ENCODE peak calls at places on chromosomes 6 and 20, in eight cellular contexts. M is heart left ventricle, X is stomach, A is WERI-Rb-1, Q is RWPE1, C is transverse colon, Z is HepG2, R is H9. E is an unnamed sample.

GRCh38 chr6:108002365-108003221 is 44.6 kb upstream of the SEC63 start:
- DNase-seq in M (no peak), A (peak), C (peak), Q (peak), R (peak), Z (peak), X (peak), E (no peak)

GRCh38 chr20:49045440-49046086 is 549 bp upstream of the CSE1L start:
- DNase-seq in R (no peak), M (peak), A (no peak), X (peak), Q (no peak), C (peak), Z (peak), E (peak)

GRCh38 chr6:76682842-76683241 is 610.4 kb upstream of the IMPG1 start:
- DNase-seq in R (no peak), Q (peak), M (no peak), A (no peak), X (no peak), C (no peak), Z (peak), E (no peak)

GRCh38 chr6:107489636-107490567 is at the start of gene SOBP:
- DNase-seq in X (peak), M (peak), A (peak), Q (peak), C (peak), R (peak), Z (peak), E (peak)

GRCh38 chr6:160462551-160463109 is 114.5 kb downstream of the SLC22A3 start:
- DNase-seq in C (peak), R (no peak), X (no peak), Q (peak), M (no peak), Z (no peak), A (no peak), E (no peak)

GRCh38 chr20:32589256-32589655 is 4.1 kb upstream of the NOL4L start:
- DNase-seq in Q (peak), R (no peak), C (no peak), A (no peak), M (no peak), X (no peak), Z (no peak), E (no peak)

GRCh38 chr6:114100421-114100820 is 129.5 kb upstream of the HDAC2 start:
- DNase-seq in Z (no peak), Q (no peak), X (no peak), M (no peak), A (no peak), R (no peak), C (no peak), E (no peak)

GRCh38 chr6:154430494-154430919 is 73.9 kb upstream of the IPCEF1 start:
- DNase-seq in A (no peak), Z (peak), X (no peak), R (no peak), M (no peak), C (no peak), Q (no peak), E (no peak)

GRCh38 chr20:6122873-6123649 is at the start of gene FERMT1:
- DNase-seq in Q (peak), X (peak), M (peak), C (peak), Z (peak), A (peak), R (peak), E (no peak)

GRCh38 chr6:125611573-125612399 is 137.6 kb upstream of the HEY2 start:
- DNase-seq in Z (no peak), C (no peak), X (no peak), R (no peak), M (peak), A (no peak), Q (no peak), E (peak)

GRCh38 chr6:67889682-67889995 is 745.4 kb upstream of the ADGRB3 start:
- DNase-seq in A (no peak), Q (no peak), R (no peak), C (no peak), X (no peak), Z (no peak), M (no peak), E (no peak)

GRCh38 chr6:155050311-155050710 is 55.2 kb downstream of the TIAM2 start:
- DNase-seq in R (no peak), A (no peak), M (no peak), C (no peak), Q (no peak), Z (no peak), X (no peak), E (no peak)

GRCh38 chr20:53580376-53581111 is 13.1 kb downstream of the ZNF217 start:
- DNase-seq in R (no peak), M (no peak), Z (no peak), X (peak), C (no peak), A (no peak), Q (no peak), E (peak)

GRCh38 chr6:56507517-56507916 is 135.2 kb downstream of the DST start:
- DNase-seq in R (no peak), Q (no peak), C (no peak), A (no peak), M (peak), Z (no peak), X (no peak), E (peak)

GRCh38 chr6:106102967-106103727 is 17.0 kb downstream of the PRDM1 start:
- DNase-seq in M (no peak), C (no peak), Z (no peak), A (no peak), R (no peak), Q (no peak), X (no peak), E (no peak)

GRCh38 chr20:43942661-43943285 is 28.1 kb downstream of the TOX2 start:
- DNase-seq in C (no peak), Q (peak), R (no peak), A (no peak), Z (no peak), X (no peak), M (no peak), E (no peak)
- H3K27ac ChIP-seq in C (peak), Q (peak), R (no peak), A (no peak), Z (no peak), X (peak), M (peak), E (no peak)

GRCh38 chr6:35412102-35412501 is 40.0 kb upstream of the FANCE start:
- DNase-seq in X (no peak), A (peak), Q (no peak), M (no peak), Z (no peak), R (no peak), C (no peak), E (no peak)

GRCh38 chr6:35413911-35414310 is 38.2 kb upstream of the FANCE start:
- DNase-seq in R (no peak), Q (no peak), M (no peak), A (no peak), Z (no peak), X (no peak), C (no peak), E (no peak)

GRCh38 chr6:35419431-35419830 is 32.7 kb upstream of the FANCE start:
- DNase-seq in X (no peak), Z (peak), R (no peak), C (no peak), A (peak), M (no peak), Q (no peak), E (no peak)

GRCh38 chr6:35417979-35418661 is 34.0 kb upstream of the FANCE start:
- DNase-seq in Q (no peak), A (no peak), Z (no peak), M (no peak), R (no peak), C (peak), X (no peak), E (no peak)

GRCh38 chr6:35415065-35415880 is 36.9 kb upstream of the FANCE start:
- DNase-seq in A (peak), R (peak), Z (peak), X (peak), Q (peak), C (peak), M (peak), E (peak)
- TF ChIP-seq CTCF in A (peak), R (peak), Z (peak), X (no peak), Q (peak), C (peak), M (peak), E (peak)

DNA sequence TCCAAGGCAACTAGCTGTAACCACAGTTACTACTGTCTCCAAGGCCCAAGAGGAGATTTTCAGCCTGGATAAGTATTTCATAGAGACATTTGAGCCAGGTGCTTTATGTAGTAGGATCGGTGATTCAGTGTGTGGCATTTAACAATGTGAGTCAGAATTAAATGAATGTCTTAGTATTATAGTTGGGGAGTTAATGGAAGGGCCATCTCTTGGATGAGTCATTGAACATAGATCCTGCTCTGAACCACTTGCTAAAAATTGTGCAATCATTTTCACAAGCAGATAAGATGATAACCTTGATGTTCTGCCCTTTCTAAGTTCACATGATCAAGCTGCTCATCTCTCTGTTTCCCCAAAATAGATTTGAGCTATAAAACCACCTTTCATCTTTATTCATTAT is 668.9 kb upstream of the CITED2 start:
- DNase-seq in X (no peak), Z (no peak), Q (peak), C (no peak), R (no peak), A (no peak), M (no peak), E (no peak)
- H3K27ac ChIP-seq in X (no peak), Z (no peak), Q (no peak), C (no peak), R (no peak), A (no peak), M (no peak), E (no peak)

GRCh38 chr20:10228330-10228729 is 9.7 kb downstream of the SNAP25 start:
- DNase-seq in M (no peak), A (no peak), R (no peak), Z (peak), X (peak), C (no peak), Q (peak), E (no peak)

GRCh38 chr20:10219993-10220750 is 1.5 kb downstream of the SNAP25 start:
- DNase-seq in Z (no peak), M (no peak), A (no peak), R (no peak), Q (no peak), X (no peak), C (no peak), E (no peak)

GRCh38 chr20:10221022-10221421 is 2.4 kb downstream of the SNAP25 start:
- DNase-seq in Q (no peak), R (no peak), C (no peak), M (no peak), X (no peak), A (peak), Z (no peak), E (no peak)

GRCh38 chr20:10231290-10231689 is 12.7 kb downstream of the SNAP25 start:
- DNase-seq in Z (no peak), C (no peak), R (no peak), A (no peak), M (no peak), X (no peak), Q (no peak), E (peak)

GRCh38 chr20:10225439-10226080 is 6.9 kb downstream of the SNAP25 start:
- DNase-seq in Z (peak), Q (no peak), X (no peak), C (no peak), M (no peak), A (no peak), R (no peak), E (no peak)
- TF ChIP-seq CTCF in Z (peak), Q (peak), X (no peak), C (no peak), M (no peak), A (peak), R (peak), E (no peak)

GRCh38 chr6:35922139-35922554 is 1.2 kb upstream of the SRPK1 start:
- DNase-seq in M (no peak), X (no peak), Z (peak), C (peak), R (no peak), A (no peak), Q (no peak), E (no peak)

GRCh38 chr6:35919085-35919826 is 1.6 kb downstream of the SRPK1 start:
- DNase-seq in R (no peak), C (no peak), Q (peak), M (no peak), Z (peak), X (no peak), A (no peak), E (no peak)

GRCh38 chr6:35916056-35916455 is 4.8 kb downstream of the SRPK1 start:
- DNase-seq in M (no peak), R (no peak), C (no peak), Q (no peak), Z (no peak), A (no peak), X (no peak), E (no peak)

GRCh38 chr6:35920793-35921732 is at the start of gene SRPK1:
- DNase-seq in X (peak), Q (peak), M (peak), C (peak), A (peak), R (peak), Z (peak), E (peak)

GRCh38 chr6:35919827-35920751 is 809 bp downstream of the SRPK1 start:
- DNase-seq in C (peak), Q (peak), X (peak), R (peak), Z (peak), M (peak), A (peak), E (no peak)
- H3K27ac ChIP-seq in C (peak), Q (peak), X (peak), R (no peak), Z (peak), M (peak), A (peak), E (peak)

GRCh38 chr20:51712501-51713212 is 55.5 kb downstream of the ATP9A start:
- DNase-seq in Q (peak), R (peak), M (no peak), C (no peak), A (peak), X (no peak), Z (peak), E (no peak)
- TF ChIP-seq CTCF in Q (no peak), R (peak), M (no peak), C (peak), A (peak), X (no peak), Z (peak), E (peak)

DNA sequence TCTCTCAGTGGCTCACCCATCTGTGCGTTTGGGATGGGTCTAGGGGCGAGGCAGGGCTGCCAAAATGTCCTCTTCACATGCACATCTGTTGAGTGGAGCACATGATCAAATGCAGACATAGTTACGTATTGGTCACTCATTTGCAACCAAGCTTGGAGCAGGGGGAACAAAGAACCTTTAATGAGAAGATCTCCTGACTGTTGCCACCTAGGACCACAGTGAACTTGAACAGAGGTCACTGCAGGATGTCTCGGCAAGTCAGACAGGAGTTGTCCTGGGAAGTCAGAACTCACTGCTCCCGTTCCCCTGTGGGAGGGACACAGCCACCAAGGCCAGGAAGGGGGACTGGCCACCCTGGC is 73.4 kb downstream of the SSR1 start:
- DNase-seq in X (no peak), Q (no peak), A (no peak), R (no peak), M (no peak), Z (peak), C (no peak), E (no peak)
- H3K27ac ChIP-seq in X (peak), Q (peak), A (no peak), R (no peak), M (no peak), Z (peak), C (no peak), E (no peak)

GRCh38 chr20:61494763-61495595 is 242.9 kb downstream of the CDH4 start:
- DNase-seq in X (no peak), M (no peak), Q (no peak), Z (no peak), A (no peak), R (no peak), C (no peak), E (no peak)
- TF ChIP-seq CTCF in X (no peak), M (no peak), Q (no peak), Z (no peak), A (no peak), R (no peak), C (no peak), E (no peak)

E was measured in tibial artery.